ENCODE peak calls at places on chromosomes 2 and 18, in five cellular contexts. Q is psoas muscle; J is CD8-positive, alpha-beta memory T cell; T is IMR-90; C is uterus. H is an unnamed sample.

GRCh38 chr18:75477913-75478312 is 50.4 kb upstream of the SMIM21 start:
- DNase-seq in Q (no peak), J (no peak), T (peak; percentile 37), C (no peak), H (no peak)

GRCh38 chr2:117470311-117471095 is 344.0 kb upstream of the DDX18 start:
- DNase-seq in Q (no peak), J (no peak), T (no peak), C (no peak), H (no peak)

GRCh38 chr2:148021059-148021985 is at the start of gene MBD5:
- DNase-seq in Q (peak; percentile 66), J (peak; percentile 56), T (peak; percentile 58), C (no peak), H (peak; percentile 2)

GRCh38 chr2:65265090-65266045 is 37.7 kb downstream of the ACTR2 start:
- DNase-seq in Q (no peak), J (no peak), T (peak; percentile 91), C (no peak), H (no peak)

GRCh38 chr2:149490296-149490695 is 97.3 kb downstream of the MMADHC start:
- DNase-seq in Q (no peak), J (no peak), T (no peak), C (no peak), H (no peak)

GRCh38 chr18:58882681-58883080 is 18.0 kb downstream of the ZNF532 start:
- DNase-seq in Q (no peak), J (no peak), T (peak; percentile 33), C (no peak), H (no peak)

GRCh38 chr18:79508565-79509535 is 113.1 kb downstream of the NFATC1 start:
- DNase-seq in Q (peak; percentile 56), J (no peak), T (no peak), C (peak; percentile 20), H (no peak)

GRCh38 chr2:239201531-239201876 is 199.3 kb downstream of the HDAC4 start:
- DNase-seq in Q (peak; percentile 80), J (no peak), T (no peak), C (peak; percentile 62), H (no peak)

GRCh38 chr18:64233855-64234254 is 85.0 kb upstream of the LINC00305 start:
- DNase-seq in Q (no peak), J (no peak), T (no peak), C (no peak), H (no peak)

GRCh38 chr18:64240301-64240700 is 91.4 kb upstream of the LINC00305 start:
- DNase-seq in Q (no peak), J (no peak), T (no peak), C (no peak), H (no peak)

GRCh38 chr18:64238076-64238475 is 89.2 kb upstream of the LINC00305 start:
- DNase-seq in Q (no peak), J (no peak), T (no peak), C (no peak), H (no peak)

DNA sequence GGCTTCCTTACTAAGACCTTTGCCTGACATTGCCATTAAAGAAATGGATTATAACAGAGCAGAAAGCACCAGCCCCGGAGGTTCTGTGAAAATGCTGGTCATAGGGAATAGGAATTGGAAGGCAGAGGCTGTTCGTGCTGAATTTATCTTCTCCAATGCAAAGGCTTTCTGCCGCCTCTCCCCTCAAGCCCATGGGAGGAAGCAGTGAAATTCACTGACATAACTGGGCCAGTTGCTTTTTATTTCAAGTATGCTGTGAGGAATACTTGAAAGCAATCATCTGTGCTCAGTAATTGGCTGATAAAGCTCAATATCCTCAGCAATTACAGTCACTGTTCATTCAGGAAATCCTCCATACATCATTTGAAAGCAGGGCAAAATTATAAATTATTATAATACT is 85.4 kb upstream of the LINC00305 start:
- DNase-seq in Q (no peak), J (no peak), T (no peak), C (no peak), H (no peak)
- H3K9me3 ChIP-seq in Q (no peaks in the 10 kb centered on the region), J (no peaks in the 10 kb centered on the region), T (peaks cover 4% of the 10 kb centered on the region), C (no peaks in the 10 kb centered on the region), H (no peaks in the 10 kb centered on the region)

DNA sequence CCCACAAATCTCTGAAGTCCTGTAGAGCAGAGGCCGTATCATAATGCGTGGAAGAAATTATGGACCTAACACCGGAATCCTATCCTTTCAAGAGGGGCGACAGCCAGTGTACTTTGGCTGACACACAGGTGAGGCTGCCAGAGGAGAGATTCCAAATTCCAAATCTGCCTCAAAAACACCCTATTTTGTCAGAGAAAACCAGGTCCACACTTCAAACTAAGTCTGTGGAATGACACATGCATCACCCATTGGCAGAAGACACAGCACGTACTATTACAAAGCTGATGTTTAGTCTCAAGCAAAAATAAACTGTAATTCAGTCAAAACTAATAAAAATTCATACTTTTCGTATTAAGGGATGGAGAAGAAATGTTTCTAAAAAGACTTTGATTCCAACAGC is 139.2 kb upstream of the PID1 start:
- DNase-seq in Q (no peak), J (no peak), T (no peak), C (no peak), H (no peak)
- H3K27ac ChIP-seq in Q (no peak overlapping the region), J (no peak overlapping the region), T (peak overlapping the region; percentile 83), C (peak overlapping the region; percentile 96), H (peak overlapping the region; percentile 84)

DNA sequence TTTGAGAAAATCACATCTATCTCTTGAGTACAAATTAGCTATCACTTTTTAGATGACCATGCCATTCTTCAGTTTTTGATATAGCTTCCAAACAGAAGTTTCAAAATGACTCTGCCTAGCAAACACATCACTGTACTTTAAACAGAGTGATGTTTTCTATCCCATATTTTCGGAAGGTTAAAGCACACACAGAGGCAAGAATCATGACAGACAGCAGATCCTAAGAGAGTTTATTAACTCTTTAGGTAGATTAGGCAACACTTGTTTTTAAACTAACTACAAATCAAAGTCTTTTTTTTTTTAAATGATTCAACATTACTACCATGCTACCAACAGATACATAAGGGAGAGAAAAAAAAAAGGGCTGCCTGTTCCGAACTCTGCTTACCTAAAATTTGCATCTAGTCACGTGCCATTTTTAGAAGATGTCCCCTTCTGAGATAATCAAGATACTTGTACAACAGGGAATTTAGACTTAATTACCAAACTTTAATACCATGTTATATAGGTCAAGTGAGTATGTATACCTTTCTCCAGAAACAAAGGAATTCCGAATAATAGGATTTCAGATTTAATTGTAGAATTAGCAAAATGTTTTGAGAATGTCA is 2.7 kb downstream of the RBMS1 start:
- DNase-seq in Q (no peak), J (no peak), T (no peak), C (no peak), H (no peak)
- H3K4me3 ChIP-seq in Q (peak overlapping the region; percentile 87), J (peak overlapping the region; percentile 49), T (peak overlapping the region; percentile 98), C (peak overlapping the region; percentile 84), H (peak overlapping the region; percentile 99)

DNA sequence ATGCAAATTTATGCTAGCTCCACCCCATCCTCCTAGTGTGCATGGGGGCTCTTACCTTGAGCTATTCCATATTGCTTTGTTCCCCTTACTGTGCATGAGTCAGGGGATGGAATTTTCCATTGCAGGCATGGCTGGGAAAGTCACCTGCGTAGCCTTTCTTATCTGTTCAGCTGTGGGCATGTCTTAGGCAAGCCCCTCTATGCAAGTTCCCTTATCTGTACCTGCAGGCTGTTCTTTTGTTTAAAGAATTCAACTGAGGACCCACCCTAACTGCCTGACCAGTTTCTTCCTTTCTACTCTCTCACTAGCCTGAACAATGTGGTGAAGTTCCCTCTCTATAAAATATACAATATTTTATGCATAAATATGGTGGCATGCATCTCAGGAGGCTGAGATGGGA is 54.2 kb upstream of the CDCA7 start:
- DNase-seq in Q (no peak), J (no peak), T (no peak), C (no peak), H (no peak)
- H3K9me3 ChIP-seq in Q (peaks cover 3% of the 10 kb centered on the region), J (peaks cover 7% of the 10 kb centered on the region), T (peaks cover 24% of the 10 kb centered on the region), C (no peaks in the 10 kb centered on the region), H (peaks cover 17% of the 10 kb centered on the region)

DNA sequence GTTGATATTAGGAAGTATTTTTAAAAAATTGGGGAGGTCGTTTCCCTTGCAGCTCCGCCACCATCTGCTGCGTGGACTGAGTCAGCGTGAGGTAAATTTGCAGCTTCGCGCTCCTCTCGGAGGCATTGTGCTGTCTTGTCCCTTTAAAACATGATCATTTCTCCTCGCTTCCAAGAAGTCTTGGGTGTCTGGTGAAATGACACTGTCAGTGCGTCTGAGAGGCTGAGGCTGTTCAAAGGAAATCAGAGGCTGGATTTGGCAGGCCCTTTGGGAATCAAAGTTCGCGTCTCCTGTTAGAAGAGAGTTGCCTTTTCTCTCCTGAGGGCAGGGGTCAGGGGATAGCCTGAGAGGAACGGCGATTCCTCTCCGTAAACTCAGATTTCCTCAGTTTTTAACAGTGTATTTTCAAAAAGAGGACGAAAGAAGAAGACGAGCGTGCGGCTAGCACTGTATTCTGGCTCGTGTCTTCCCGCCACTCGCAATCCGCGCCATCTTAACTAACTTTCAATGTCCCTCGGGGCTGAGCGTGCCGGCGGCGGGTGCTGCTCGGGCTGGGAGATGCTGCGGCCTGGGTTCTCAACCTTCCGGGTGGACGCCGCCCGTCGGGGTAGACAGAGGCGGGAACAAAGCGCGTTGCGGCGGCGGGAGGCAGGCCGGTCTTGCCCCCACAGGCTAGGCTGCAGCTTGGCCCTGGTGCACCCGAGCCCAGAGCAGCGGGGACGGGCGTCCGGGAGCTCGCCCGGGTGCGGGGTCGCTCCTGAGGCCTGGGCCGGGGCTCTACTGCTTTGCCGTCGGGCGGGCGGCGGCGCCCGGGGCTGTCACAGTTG is 11.5 kb downstream of the TBR1 start:
- DNase-seq in Q (peak; percentile 50), J (no peak), T (no peak), C (no peak), H (no peak)
- H3K27ac ChIP-seq in Q (no peak overlapping the region), J (no peak overlapping the region), T (no peak overlapping the region), C (no peak overlapping the region), H (no peak overlapping the region)

DNA sequence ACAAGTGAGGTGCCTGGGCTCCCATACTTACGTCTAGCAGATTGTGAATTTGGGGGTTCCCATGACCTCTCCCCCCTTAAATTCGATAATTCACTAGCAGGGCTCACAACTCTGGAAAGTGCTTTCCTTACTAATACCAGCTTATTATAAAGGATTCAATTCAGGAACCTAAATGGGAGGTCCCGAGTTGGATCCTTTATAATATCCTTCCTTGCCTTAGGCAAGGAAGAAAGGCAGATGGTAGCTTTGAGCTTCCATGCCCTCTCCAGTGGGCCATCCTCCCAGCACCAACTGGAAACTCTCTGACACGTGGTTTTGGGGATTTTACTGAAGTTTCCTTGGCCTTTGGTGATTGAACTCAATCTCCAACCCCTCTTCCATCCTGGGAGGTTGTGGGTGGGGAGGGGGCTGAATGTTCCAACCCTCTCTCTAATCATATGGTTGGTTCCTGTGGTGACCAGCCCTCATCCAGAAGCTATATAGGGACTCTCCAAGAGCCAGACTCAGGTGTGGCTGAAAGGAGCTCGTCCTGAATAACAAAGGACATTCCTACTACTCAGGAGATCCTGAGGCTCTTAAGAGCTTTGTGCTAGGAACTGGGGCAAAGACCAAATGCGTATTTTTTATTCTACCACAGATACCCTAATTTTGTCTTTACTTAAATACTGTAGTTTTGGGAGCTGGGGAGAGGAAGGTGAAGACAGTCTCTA is 62.2 kb downstream of the HAUS1 start:
- DNase-seq in Q (no peak), J (no peak), T (no peak), C (no peak), H (no peak)
- H3K4me3 ChIP-seq in Q (no peak overlapping the region), J (no peak overlapping the region), T (no peak overlapping the region), C (no peak overlapping the region), H (no peak overlapping the region)